ENCODE peak calls at places on chromosome 10, in five cellular contexts. L is ovary, Q is Peyer's patch, Z is adrenal gland, A is heart left ventricle. O is an unnamed sample.

GRCh38 chr10:48804740-48805182 is 120.1 kb downstream of the WDFY4 start:
- DNase-seq in L (no peak), A (no peak), Q (no peak), Z (no peak), O (no peak)

GRCh38 chr10:33217854-33218253 is 116.6 kb downstream of the NRP1 start:
- DNase-seq in Z (no peak), A (no peak), Q (no peak), L (no peak), O (no peak)

GRCh38 chr10:5349362-5349761 is 15.4 kb upstream of the UCN3 start:
- DNase-seq in Q (no peak), L (no peak), A (no peak), Z (no peak), O (no peak)

GRCh38 chr10:50431791-50432190 is 180.5 kb upstream of the ASAH2 start:
- DNase-seq in Z (no peak), Q (no peak), L (no peak), A (no peak), O (no peak)

GRCh38 chr10:89391882-89392756 is at the start of gene IFIT1:
- DNase-seq in Q (no peak), A (no peak), L (peak), Z (peak), O (peak)

GRCh38 chr10:113858541-113858940 is 4.1 kb downstream of the NHLRC2 start:
- DNase-seq in A (no peak), Z (peak), L (no peak), Q (no peak), O (no peak)

GRCh38 chr10:75029874-75030273 is 81.6 kb upstream of the SAMD8 start:
- DNase-seq in L (peak), Q (no peak), A (peak), Z (no peak), O (no peak)

GRCh38 chr10:102267748-102268147 is 22.4 kb downstream of the GBF1 start:
- DNase-seq in Z (no peak), A (no peak), L (no peak), Q (no peak), O (peak)

GRCh38 chr10:130721971-130722370 is 585.8 kb downstream of the GLRX3 start:
- DNase-seq in Q (no peak), A (no peak), L (no peak), Z (no peak), O (no peak)

GRCh38 chr10:111488668-111489067 is 411.8 kb downstream of the ADRA2A start:
- DNase-seq in Q (no peak), A (no peak), L (no peak), Z (no peak), O (no peak)

GRCh38 chr10:77162697-77163096 is 474.9 kb downstream of the KCNMA1 start:
- DNase-seq in L (no peak), Q (no peak), Z (peak), A (no peak), O (no peak)

GRCh38 chr10:75105576-75106197 is 5.8 kb upstream of the SAMD8 start:
- DNase-seq in Z (no peak), A (no peak), Q (no peak), L (no peak), O (no peak)

GRCh38 chr10:116124777-116125176 is 148.2 kb downstream of the GFRA1 start:
- DNase-seq in Z (no peak), Q (no peak), A (no peak), L (no peak), O (no peak)

GRCh38 chr10:80530251-80530650 is 7.5 kb upstream of the SH2D4B start:
- DNase-seq in A (no peak), L (no peak), Q (peak), Z (peak), O (peak)

GRCh38 chr10:126504051-126504760 is 115.9 kb upstream of the ADAM12 start:
- DNase-seq in L (peak), Q (no peak), Z (peak), A (no peak), O (peak)

GRCh38 chr10:75739454-75740143 is 308.2 kb downstream of the LRMDA start:
- DNase-seq in Q (no peak), A (no peak), L (no peak), Z (no peak), O (no peak)

GRCh38 chr10:29329420-29329819 is 40.5 kb downstream of the LYZL1 start:
- DNase-seq in L (no peak), A (no peak), Q (no peak), Z (no peak), O (no peak)

GRCh38 chr10:48484911-48485310 is 120.0 kb downstream of the ARHGAP22 start:
- DNase-seq in Q (no peak), A (no peak), Z (no peak), L (no peak), O (no peak)

GRCh38 chr10:96664563-96664962 is 55.8 kb downstream of the PIK3AP1 start:
- DNase-seq in L (no peak), Z (no peak), Q (no peak), A (no peak), O (no peak)

GRCh38 chr10:110868981-110869380 is 2.7 kb upstream of the PDCD4 start:
- DNase-seq in Q (no peak), L (no peak), Z (no peak), A (no peak), O (no peak)

GRCh38 chr10:8356283-8356682 is 301.8 kb downstream of the GATA3 start:
- DNase-seq in L (no peak), Z (no peak), Q (no peak), A (no peak), O (no peak)

GRCh38 chr10:128704716-128705115 is 578.5 kb upstream of the MKI67 start:
- DNase-seq in A (no peak), L (no peak), Z (no peak), Q (no peak), O (no peak)

GRCh38 chr10:48541144-48541795 is 63.6 kb downstream of the ARHGAP22 start:
- DNase-seq in Z (no peak), A (no peak), L (no peak), Q (no peak), O (no peak)

GRCh38 chr10:4382811-4383210 is 443.2 kb upstream of the AKR1E2 start:
- DNase-seq in L (no peak), Q (no peak), Z (no peak), A (no peak), O (no peak)

GRCh38 chr10:126571203-126571602 is 99.3 kb downstream of the C10orf90 start:
- DNase-seq in L (no peak), Q (no peak), A (no peak), Z (no peak), O (no peak)

GRCh38 chr10:3935141-3935540 is 150.1 kb upstream of the KLF6 start:
- DNase-seq in L (peak), A (no peak), Z (no peak), Q (no peak), O (no peak)

GRCh38 chr10:33706191-33706590 is 371.7 kb upstream of the NRP1 start:
- DNase-seq in Q (no peak), Z (no peak), L (no peak), A (no peak), O (no peak)

GRCh38 chr10:46096909-46097575 is 51.0 kb upstream of the MSMB start:
- DNase-seq in Z (no peak), L (no peak), Q (no peak), A (no peak), O (no peak)

GRCh38 chr10:126634347-126634746 is 36.1 kb downstream of the C10orf90 start:
- DNase-seq in A (no peak), L (no peak), Z (no peak), Q (no peak), O (no peak)

GRCh38 chr10:6581750-6582697 is 1.9 kb upstream of the PRKCQ start:
- DNase-seq in Q (no peak), Z (no peak), L (no peak), A (no peak), O (no peak)
- TF ChIP-seq POLR2A in Q (no peak), Z (no peak), L (no peak), A (no peak), O (no peak)

DNA sequence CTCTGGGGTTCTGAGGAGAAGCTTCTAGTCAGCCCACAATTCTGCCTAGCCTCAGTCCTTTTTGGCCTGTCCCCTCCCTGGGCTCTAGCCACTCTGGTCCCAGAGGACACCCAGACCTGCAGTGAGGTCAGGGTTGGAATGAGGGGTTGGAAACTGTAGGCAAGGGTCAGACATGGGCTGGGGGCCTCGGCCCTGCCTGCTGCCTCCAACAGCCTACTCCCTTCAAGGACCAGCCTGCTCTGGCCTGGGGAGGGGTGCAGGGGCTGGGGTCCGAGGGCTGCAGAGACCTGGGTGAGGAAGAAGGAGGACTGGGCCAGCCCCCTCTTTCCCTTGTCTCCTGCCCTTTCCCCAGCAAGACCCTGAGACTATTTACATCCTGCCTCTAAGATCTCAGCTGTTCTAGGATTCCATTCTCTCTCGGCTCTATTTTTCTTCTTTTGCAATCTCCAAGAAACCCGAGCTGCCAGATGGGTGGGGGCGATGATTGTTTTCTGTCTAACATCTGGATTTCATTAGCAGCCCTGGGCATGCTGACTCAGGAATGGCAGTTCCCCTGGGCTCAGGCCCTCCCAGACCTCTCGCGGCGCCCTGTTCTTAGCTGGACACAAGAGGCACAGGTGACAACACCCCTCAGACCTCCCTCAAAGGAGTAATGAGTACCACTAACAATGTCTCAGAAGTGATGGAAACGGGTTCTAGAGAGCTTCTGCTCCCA is 23.1 kb downstream of the ZCCHC24 start:
- DNase-seq in L (peak), Z (no peak), Q (no peak), A (peak), O (no peak)
- TF ChIP-seq POLR2A in L (no peak), Z (no peak), Q (no peak), A (no peak), O (no peak)

GRCh38 chr10:118754556-118755423 is at the start of gene CACUL1:
- DNase-seq in Z (peak), L (peak), A (peak), Q (peak), O (peak)
- TF ChIP-seq POLR2A in Z (peak), L (peak), A (no peak), Q (peak), O (peak)

GRCh38 chr10:104328916-104329710 is 9.2 kb downstream of the ITPRIP start:
- DNase-seq in Z (no peak), A (no peak), L (peak), Q (no peak), O (peak)

GRCh38 chr10:104328636-104328915 is 9.7 kb downstream of the ITPRIP start:
- DNase-seq in A (no peak), L (no peak), Z (no peak), Q (no peak), O (no peak)

GRCh38 chr10:104329754-104330153 is 8.5 kb downstream of the ITPRIP start:
- DNase-seq in Z (no peak), Q (no peak), A (no peak), L (peak), O (peak)

GRCh38 chr10:104326991-104327610 is 11.2 kb downstream of the ITPRIP start:
- DNase-seq in L (peak), Z (no peak), A (no peak), Q (no peak), O (no peak)

GRCh38 chr10:104327745-104328635 is 10.3 kb downstream of the ITPRIP start:
- DNase-seq in Q (no peak), L (peak), A (no peak), Z (peak), O (peak)
- TF ChIP-seq POLR2A in Q (no peak), L (no peak), A (no peak), Z (no peak), O (peak)

GRCh38 chr10:17425584-17426262 is 28.7 kb downstream of the ST8SIA6 start:
- DNase-seq in A (no peak), Z (no peak), L (no peak), Q (no peak), O (no peak)
- TF ChIP-seq POLR2A in A (no peak), Z (no peak), L (no peak), Q (no peak), O (no peak)

GRCh38 chr10:117759266-117759665 is 216.7 kb downstream of the EMX2 start:
- DNase-seq in Q (no peak), L (no peak), Z (no peak), A (no peak), O (no peak)
- TF ChIP-seq POLR2A in Q (no peak), L (no peak), Z (no peak), A (no peak), O (no peak)

DNA sequence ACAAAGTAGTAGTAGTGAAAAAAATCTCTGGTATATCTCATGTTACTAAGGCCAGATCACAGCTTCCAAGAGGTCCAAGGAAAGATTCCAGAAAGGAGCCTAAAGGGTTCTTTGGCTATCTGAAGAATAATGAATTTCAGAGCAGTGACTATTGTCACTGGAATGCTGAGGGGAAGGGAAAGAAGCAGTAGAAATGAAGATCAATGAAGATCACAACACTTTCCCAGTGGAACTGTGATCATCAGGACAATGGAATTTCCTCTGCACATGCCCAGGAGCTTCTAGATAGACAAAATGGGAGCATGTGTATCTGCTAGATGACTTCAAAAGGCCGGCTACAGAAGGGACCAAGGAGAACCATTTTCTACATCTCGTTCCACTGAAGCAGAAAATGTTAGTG is 219.5 kb upstream of the PHYHIPL start:
- DNase-seq in A (no peak), L (no peak), Q (no peak), Z (no peak), O (no peak)
- TF ChIP-seq POLR2A in A (no peak), L (no peak), Q (no peak), Z (no peak), O (no peak)

DNA sequence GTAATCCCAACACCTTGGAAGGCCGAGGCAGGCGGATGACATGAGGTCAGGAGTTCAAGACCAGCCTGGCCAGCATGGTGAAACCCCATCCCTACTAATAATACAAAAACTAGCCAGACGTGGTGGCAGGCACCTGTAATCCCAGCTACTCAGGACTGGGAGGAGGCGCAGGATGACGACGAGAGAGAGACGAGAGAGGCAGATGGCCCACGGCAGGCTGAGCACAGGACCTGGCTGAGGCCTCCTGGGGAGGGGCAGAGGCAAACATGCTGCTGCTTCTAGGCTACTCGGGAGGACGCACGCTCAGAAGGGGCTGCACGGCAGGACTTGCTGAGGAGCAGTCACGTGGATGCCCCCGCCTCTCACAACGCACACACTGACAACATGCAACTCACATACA is 22.4 kb downstream of the DIP2C start:
- DNase-seq in Q (no peak), A (no peak), Z (no peak), L (no peak), O (no peak)
- TF ChIP-seq POLR2A in Q (no peak), A (no peak), Z (no peak), L (no peak), O (no peak)

DNA sequence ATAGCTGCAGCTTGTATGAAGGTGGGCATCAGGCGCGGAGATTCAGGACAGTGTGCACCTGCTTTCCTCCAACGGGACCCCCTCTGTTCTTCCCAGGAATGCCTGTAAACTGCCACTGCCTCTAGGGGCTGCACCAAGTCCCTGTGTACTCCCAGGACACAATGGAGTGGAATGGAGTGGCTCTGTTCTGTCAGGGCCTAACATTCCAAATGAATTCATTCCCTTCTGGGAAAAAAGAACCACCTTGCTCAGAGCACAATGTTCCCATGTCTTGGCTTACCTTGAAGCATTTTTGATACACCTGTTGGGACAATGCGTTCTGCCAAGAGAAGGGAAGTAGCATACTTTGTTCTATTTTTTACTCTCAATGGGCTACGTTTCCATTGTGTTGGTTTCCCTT is 339.4 kb downstream of the FRMD4A start:
- DNase-seq in Q (no peak), A (no peak), Z (no peak), L (no peak), O (no peak)
- TF ChIP-seq POLR2A in Q (no peak), A (no peak), Z (no peak), L (no peak), O (no peak)